ENCODE peak calls at places on chromosome 1, in four cellular contexts. K is endothelial cell of umbilical vein, Y is transverse colon, F is stomach. T is an unnamed sample. For H3K4me1, the result is how much of the 10 kb centered on the place peaks cover.

GRCh38 chr1:104991702-104992101 is 1242.0 kb downstream of the AMY1C start:
- DNase-seq in F (no peak), Y (no peak), K (no peak), T (no peak)

GRCh38 chr1:108505766-108506075 is 54.2 kb upstream of the EEIG2 start:
- DNase-seq in K (no peak), F (no peak), Y (no peak), T (no peak)

GRCh38 chr1:213032651-213033050 is 17.0 kb upstream of the ANGEL2 start:
- DNase-seq in F (no peak), Y (no peak), K (no peak), T (no peak)

GRCh38 chr1:61058477-61059245 is 23.7 kb upstream of the NFIA start:
- DNase-seq in K (no peak), F (no peak), Y (no peak), T (no peak)

GRCh38 chr1:46157916-46158311 is 17.0 kb upstream of the TSPAN1 start:
- DNase-seq in K (no peak), F (no peak), Y (no peak), T (no peak)

GRCh38 chr1:110487676-110488075 is 31.3 kb downstream of the KCNA10 start:
- DNase-seq in Y (no peak), K (no peak), F (peak), T (no peak)

GRCh38 chr1:15843826-15844572 is 3.5 kb upstream of the SPEN start:
- DNase-seq in K (no peak), Y (no peak), F (no peak), T (no peak)

GRCh38 chr1:198701250-198701649 is 62.4 kb downstream of the PTPRC start:
- DNase-seq in Y (no peak), F (no peak), K (no peak), T (no peak)

GRCh38 chr1:154353460-154353904 is 28.2 kb downstream of the ATP8B2 start:
- DNase-seq in K (peak), F (peak), Y (peak), T (no peak)

GRCh38 chr1:201999625-202000238 is 10.7 kb upstream of the ELF3 start:
- DNase-seq in K (peak), Y (peak), F (peak), T (peak)

GRCh38 chr1:156492591-156493080 is 7.9 kb downstream of the MEF2D start:
- DNase-seq in F (no peak), Y (peak), K (no peak), T (peak)

GRCh38 chr1:25688390-25689119 is 72.0 kb downstream of the MAN1C1 start:
- DNase-seq in F (no peak), Y (peak), K (no peak), T (no peak)

GRCh38 chr1:37393585-37394120 is 80.7 kb upstream of the ZC3H12A start:
- DNase-seq in K (no peak), F (no peak), Y (no peak), T (no peak)

GRCh38 chr1:213852107-213852506 is 135.7 kb upstream of the PROX1 start:
- DNase-seq in K (no peak), F (no peak), Y (no peak), T (no peak)

GRCh38 chr1:209196140-209196539 is 387.4 kb upstream of the CAMK1G start:
- DNase-seq in K (no peak), F (no peak), Y (no peak), T (no peak)
- H3K27ac ChIP-seq in K (no peak), F (no peak), Y (no peak), T (no peak)

GRCh38 chr1:93556291-93556690 is 108.4 kb downstream of the FNBP1L start:
- DNase-seq in K (no peak), F (no peak), Y (no peak), T (no peak)
- TF ChIP-seq POLR2AphosphoS5 in K (peak), F (no peak), Y (no peak), T (no peak)

GRCh38 chr1:157773723-157774350 is 3.1 kb downstream of the FCRL2 start:
- DNase-seq in F (no peak), Y (peak), K (no peak), T (no peak)

GRCh38 chr1:157775101-157775870 is 1.6 kb downstream of the FCRL2 start:
- DNase-seq in F (no peak), K (no peak), Y (no peak), T (no peak)

GRCh38 chr1:157770442-157771043 is 6.4 kb downstream of the FCRL2 start:
- DNase-seq in Y (no peak), F (no peak), K (no peak), T (no peak)

GRCh38 chr1:157774412-157774811 is 2.5 kb downstream of the FCRL2 start:
- DNase-seq in F (no peak), K (no peak), Y (no peak), T (no peak)

DNA sequence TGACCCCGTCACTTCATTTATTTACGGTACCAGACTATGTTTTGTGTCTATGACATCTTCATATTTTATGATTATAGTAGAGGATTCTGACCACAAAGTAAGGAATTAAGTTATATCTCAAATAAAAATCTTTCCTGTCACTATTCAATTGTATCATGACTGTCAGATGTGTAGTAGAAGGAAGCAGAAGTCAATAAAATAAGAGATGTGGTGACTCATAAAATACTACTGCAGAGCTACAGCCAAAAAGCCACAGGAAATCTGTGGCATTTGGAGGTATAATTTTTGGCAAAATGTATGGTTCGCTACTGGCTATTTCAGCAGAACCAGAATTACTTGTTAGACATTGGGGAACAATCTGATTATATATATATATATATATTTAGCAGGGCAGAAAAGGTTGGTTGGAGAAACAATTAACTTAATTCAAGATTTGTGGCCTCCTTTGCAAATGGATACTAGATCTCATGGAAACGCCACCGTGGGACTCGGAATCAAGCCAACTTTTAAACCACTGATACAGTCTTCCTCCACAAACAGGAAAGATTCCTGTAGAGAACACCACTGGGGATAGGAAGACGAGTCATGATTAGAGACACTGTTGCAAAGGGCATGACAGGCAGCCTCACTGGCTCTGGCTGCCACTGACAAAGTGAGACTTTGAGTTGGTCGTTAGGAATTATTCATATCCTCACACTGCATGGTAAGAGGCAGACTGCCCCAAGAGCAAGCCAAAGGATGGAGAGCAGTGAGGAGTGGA is 5.1 kb downstream of the FCRL2 start:
- DNase-seq in K (no peak), F (no peak), Y (no peak), T (no peak)
- H3K4me1 ChIP-seq in K (under half), F (under half), Y (under half), T (under half)

DNA sequence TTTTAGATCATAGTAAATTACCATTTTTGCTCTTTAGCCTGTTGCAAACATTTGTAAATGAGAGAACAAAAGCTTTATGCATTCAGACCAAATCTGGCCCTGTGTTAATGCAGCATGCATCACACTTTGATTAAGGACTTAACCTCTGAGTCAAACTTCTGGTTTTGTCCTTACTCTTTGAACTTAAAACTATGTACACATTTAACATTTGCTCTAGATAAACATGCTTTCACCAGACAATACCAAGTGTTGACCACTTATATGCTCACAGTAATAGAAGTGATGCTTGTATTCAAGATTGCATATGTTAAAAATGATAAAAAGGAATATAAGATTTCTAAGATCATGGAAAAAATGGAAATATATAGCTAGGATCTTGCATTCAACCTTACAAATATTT is 1095.3 kb downstream of the ADGRL2 start:
- DNase-seq in K (no peak), Y (no peak), F (no peak), T (no peak)
- H3K27ac ChIP-seq in K (no peak), Y (no peak), F (no peak), T (no peak)

DNA sequence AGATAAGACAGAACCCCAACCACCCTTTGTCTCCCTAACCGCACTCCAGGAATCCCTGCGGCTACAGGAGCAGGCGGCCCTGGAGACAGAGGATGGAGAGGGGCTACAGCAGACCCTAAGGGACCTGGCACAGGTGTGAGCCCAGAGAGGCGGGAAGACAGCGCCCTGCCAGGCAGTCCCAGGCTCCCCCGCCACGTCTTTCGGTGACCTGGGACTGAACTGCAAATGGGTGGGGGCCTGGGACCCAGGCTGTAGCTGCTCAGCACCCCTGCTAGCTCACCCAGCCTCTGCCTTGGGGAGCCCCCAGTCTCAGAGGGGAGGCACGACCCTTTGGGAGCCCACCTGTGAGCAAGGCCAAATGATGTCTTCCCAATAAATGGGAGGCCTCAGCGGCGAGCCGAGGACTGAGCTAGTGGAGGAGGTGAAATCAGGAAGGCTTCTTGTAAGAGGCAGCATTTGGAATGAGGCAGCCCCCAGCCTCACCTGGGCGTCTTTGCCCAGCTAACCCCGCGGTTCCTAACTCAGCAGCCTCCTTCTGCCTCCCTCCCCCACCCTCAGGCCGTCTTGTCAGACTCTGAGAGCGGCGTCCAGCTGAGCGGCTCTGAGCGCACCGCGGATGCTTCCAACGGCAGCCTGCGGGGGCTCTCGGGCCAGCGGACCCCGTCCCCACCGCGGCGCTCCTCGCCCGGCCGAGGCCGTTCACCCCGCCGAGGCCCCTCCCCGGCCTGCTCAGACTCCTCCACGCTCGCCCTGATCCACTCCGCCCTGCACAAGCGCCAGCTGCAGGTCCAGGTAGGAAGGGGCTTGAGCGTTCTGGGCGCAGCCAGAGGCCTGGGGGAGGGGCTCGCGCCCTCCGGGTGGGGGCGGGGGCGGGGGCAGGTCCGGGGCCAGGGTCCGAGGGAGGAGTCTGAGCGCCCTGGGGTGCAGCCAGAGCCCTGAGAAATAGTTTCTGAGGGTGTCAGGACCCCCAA is 16.9 kb downstream of the CROCC start:
- DNase-seq in K (no peak), Y (no peak), F (no peak), T (peak)
- TF ChIP-seq POLR2AphosphoS5 in K (no peak), Y (no peak), F (no peak), T (no peak)